ENCODE peak calls at places on chromosomes 5 and 9, in seven cellular contexts. B, P, X, J, E, V and F are unnamed samples.
A peak's percentile ranks its signal among the peaks of the same experiment; 100 is the strongest.

GRCh38 chr9:115035872-115036612 is 81.9 kb downstream of the TNC start:
- DNase-seq in B (no peak), P (no peak), X (no peak), J (no peak), E (peak; percentile 78), V (peak; percentile 84), F (peak; percentile 47)

GRCh38 chr5:180611140-180611850 is 20.0 kb upstream of the SCGB3A1 start:
- DNase-seq in B (peak; percentile 70), P (peak; percentile 48), X (peak; percentile 74), J (no peak), E (no peak), V (no peak), F (no peak)

GRCh38 chr5:32501071-32501470 is 56.5 kb upstream of the ZFR start:
- DNase-seq in B (no peak), P (peak; percentile 5), X (no peak), J (no peak), E (no peak), V (no peak), F (no peak)

GRCh38 chr9:30967484-30967883 is 1417.0 kb upstream of the ACO1 start:
- DNase-seq in B (no peak), P (no peak), X (no peak), J (peak; percentile 2), E (no peak), V (no peak), F (no peak)

GRCh38 chr9:123763910-123764588 is 165.9 kb downstream of the DENND1A start:
- DNase-seq in B (no peak), P (no peak), X (no peak), J (no peak), E (peak; percentile 67), V (peak; percentile 78), F (no peak)

GRCh38 chr9:124392855-124393460 is 22.3 kb downstream of the PSMB7 start:
- DNase-seq in B (no peak), P (peak; percentile 74), X (peak; percentile 49), J (no peak), E (peak; percentile 71), V (peak; percentile 96), F (peak; percentile 54)

GRCh38 chr5:128350705-128351104 is 187.3 kb downstream of the FBN2 start:
- DNase-seq in B (no peak), P (no peak), X (no peak), J (no peak), E (no peak), V (no peak), F (peak; percentile 47)

GRCh38 chr5:87151547-87151946 is 116.1 kb upstream of the RASA1 start:
- DNase-seq in B (no peak), P (no peak), X (no peak), J (no peak), E (peak; percentile 37), V (peak; percentile 88), F (no peak)

GRCh38 chr5:41509399-41510175 is 814 bp downstream of the PLCXD3 start:
- DNase-seq in B (no peak), P (no peak), X (no peak), J (no peak), E (no peak), V (no peak), F (no peak)

GRCh38 chr5:1540831-1541661 is 17.3 kb upstream of the LPCAT1 start:
- DNase-seq in B (no peak), P (no peak), X (no peak), J (no peak), E (no peak), V (no peak), F (no peak)

GRCh38 chr5:17216974-17217325 is 481 bp upstream of the BASP1 start:
- DNase-seq in B (no peak), P (peak; percentile 86), X (no peak), J (peak; percentile 71), E (peak; percentile 90), V (peak; percentile 55), F (no peak)

GRCh38 chr5:74641014-74641777 is 668 bp upstream of the ENC1 start:
- DNase-seq in B (peak; percentile 84), P (peak; percentile 88), X (peak; percentile 44), J (peak; percentile 65), E (peak; percentile 89), V (peak; percentile 91), F (no peak)

GRCh38 chr9:89243296-89244061 is 64.9 kb upstream of the SHC3 start:
- DNase-seq in B (no peak), P (no peak), X (no peak), J (no peak), E (no peak), V (no peak), F (no peak)

GRCh38 chr5:54302267-54302687 is 8.1 kb downstream of the ARL15 start:
- DNase-seq in B (no peak), P (no peak), X (no peak), J (no peak), E (peak; percentile 44), V (peak; percentile 27), F (no peak)

GRCh38 chr5:127080001-127080478 is 6.7 kb upstream of the C5orf63 start:
- DNase-seq in B (no peak), P (peak; percentile 21), X (no peak), J (no peak), E (no peak), V (peak; percentile 25), F (no peak)

GRCh38 chr9:114027901-114028465 is 50.1 kb downstream of the AMBP start:
- DNase-seq in B (no peak), P (no peak), X (no peak), J (no peak), E (no peak), V (no peak), F (no peak)

GRCh38 chr9:13967011-13967410 is 346.9 kb downstream of the NFIB start:
- DNase-seq in B (no peak), P (peak; percentile 47), X (no peak), J (no peak), E (no peak), V (no peak), F (no peak)

GRCh38 chr5:143635146-143635752 is 176.7 kb upstream of the HMHB1 start:
- DNase-seq in B (peak; percentile 75), P (no peak), X (no peak), J (no peak), E (peak; percentile 23), V (peak; percentile 77), F (no peak)

GRCh38 chr9:120944434-120945125 is 18.0 kb upstream of the TRAF1 start:
- DNase-seq in B (no peak), P (no peak), X (no peak), J (no peak), E (no peak), V (no peak), F (peak; percentile 92)

GRCh38 chr9:135040892-135041291 is 46.6 kb upstream of the OLFM1 start:
- DNase-seq in B (no peak), P (no peak), X (no peak), J (no peak), E (no peak), V (no peak), F (no peak)

GRCh38 chr5:173429489-173430150 is 101.4 kb upstream of the STC2 start:
- DNase-seq in B (no peak), P (no peak), X (no peak), J (no peak), E (no peak), V (peak; percentile 54), F (no peak)

GRCh38 chr5:112142769-112143270 is 276.3 kb downstream of the EPB41L4A start:
- DNase-seq in B (no peak), P (no peak), X (no peak), J (no peak), E (peak; percentile 43), V (peak; percentile 83), F (no peak)

DNA sequence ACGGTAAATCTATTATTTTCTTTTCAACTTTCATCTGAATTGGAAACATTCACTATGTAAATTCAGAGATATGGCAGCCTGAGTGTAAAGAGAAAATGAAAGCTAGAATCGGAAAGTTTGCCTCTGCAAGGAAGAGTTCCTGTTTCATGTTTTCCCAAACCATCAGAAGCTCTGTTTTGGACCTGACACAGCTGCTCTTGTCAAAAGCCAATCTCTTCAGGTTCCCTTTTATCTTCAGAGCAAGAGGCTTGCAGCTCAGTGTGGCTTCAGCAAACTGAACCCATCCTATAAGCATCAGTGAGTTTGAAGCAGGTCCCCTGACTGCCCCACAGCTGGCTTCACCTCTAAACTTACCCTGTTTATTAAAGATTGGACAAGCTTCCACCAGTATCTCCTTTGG is 1099.7 kb downstream of the DTWD2 start:
- DNase-seq in B (no peak), P (no peak), X (no peak), J (no peak), E (no peak), V (no peak), F (no peak)
- H3K9ac ChIP-seq in B (no peak overlapping the region), P (no peak overlapping the region), X (no peak overlapping the region), J (no peak overlapping the region), E (peak overlapping the region; percentile 47), V (no peak overlapping the region), F (no peak overlapping the region)

DNA sequence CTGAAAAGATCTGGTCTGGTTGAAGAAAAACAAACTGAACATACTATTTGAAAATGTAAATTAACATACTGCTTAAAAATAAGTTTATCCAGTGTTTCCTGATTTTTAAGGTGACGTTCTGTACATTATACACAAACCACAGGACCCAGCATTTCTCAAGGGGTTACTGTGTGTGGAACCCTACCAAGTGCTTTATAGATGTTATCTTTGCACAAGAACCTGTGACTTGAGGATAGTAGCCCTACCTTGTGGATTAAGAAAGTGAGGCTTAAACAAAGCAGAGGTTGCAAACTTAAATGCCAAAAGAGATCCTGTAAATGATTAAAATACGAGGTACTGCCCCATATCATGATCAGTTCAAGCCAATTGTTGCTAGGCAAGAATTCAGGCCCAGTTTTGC is 4.7 kb downstream of the KLF9 start:
- DNase-seq in B (no peak), P (no peak), X (no peak), J (no peak), E (no peak), V (no peak), F (no peak)
- H3K9ac ChIP-seq in B (no peak overlapping the region), P (no peak overlapping the region), X (no peak overlapping the region), J (no peak overlapping the region), E (peak overlapping the region; percentile 100), V (peak overlapping the region; percentile 100), F (no peak overlapping the region)

DNA sequence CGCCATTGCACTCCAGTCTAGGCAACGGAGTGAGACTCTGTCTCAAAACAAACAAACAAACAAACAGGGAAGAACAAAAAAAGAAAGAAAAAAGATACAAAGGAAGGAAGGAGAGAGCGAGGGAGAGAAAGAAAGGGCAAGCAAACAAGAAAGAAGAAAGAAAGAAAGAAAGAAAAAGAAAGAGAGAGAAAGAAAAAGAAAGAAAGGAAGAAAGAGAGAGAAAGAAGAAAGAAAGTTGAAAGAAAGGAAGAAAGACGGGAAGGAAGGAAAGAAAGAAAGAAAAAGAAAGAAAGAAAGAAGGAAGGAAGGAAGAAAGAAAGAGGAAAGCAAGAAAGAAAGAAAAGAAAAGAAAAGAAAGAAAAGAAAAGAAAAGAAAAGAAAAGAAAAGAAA is 13.1 kb upstream of the ALDOB start:
- DNase-seq in B (no peak), P (no peak), X (no peak), J (no peak), E (no peak), V (no peak), F (no peak)
- H3K9ac ChIP-seq in B (no peak overlapping the region), P (no peak overlapping the region), X (no peak overlapping the region), J (no peak overlapping the region), E (no peak overlapping the region), V (no peak overlapping the region), F (no peak overlapping the region)

DNA sequence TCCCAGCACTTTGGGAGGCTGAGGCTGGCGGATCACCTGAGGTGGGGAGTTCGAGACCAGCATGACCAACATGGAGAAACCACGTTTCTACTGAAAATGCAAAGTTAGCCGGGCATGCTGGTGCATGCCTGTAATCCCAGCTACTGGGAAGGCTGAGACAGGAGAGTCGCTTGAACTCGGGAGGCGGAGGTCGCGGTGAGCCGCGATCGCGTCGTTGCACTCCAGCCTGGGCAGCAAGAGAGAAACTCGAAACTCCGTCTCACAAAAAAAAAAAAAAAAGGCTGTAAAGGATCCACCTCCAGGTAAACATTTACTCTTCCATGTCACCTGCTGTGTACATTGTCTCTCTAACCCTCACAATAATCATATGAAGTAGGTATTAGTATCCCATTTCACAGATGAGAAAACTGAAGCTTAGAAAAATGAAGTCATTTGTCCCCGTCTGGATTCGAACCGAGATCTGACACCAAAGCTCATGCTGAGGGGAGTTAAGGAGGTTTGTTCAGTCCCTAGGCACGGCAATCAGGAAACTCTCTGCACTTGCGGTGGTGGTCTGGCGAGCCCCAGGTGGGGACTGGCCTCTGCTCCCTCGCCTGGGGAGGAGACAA is 494 bp upstream of the DOCK2 start:
- DNase-seq in B (no peak), P (no peak), X (no peak), J (no peak), E (no peak), V (no peak), F (no peak)
- H3K9ac ChIP-seq in B (no peak overlapping the region), P (no peak overlapping the region), X (peak overlapping the region; percentile 85), J (peak overlapping the region; percentile 52), E (no peak overlapping the region), V (peak overlapping the region; percentile 40), F (peak overlapping the region; percentile 98)